ENCODE peak calls at places on chromosomes 5 and 9, in eight cellular contexts. J is OCI-LY7, G is coronary artery, L is PC-3, Z is psoas muscle, X is endodermal cell, N is HL-60, H is epithelial cell of esophagus. P is an unnamed sample.

GRCh38 chr5:144189800-144190429 is 19.2 kb downstream of the KCTD16 start:
- DNase-seq in J (no peak), Z (no peak), H (peak; percentile 88), L (peak; percentile 57), G (no peak), X (no peak), N (peak; percentile 92), P (peak; percentile 75)

GRCh38 chr5:141811287-141812155 is 66.7 kb downstream of the PCDH1 start:
- DNase-seq in J (peak; percentile 49), X (peak; percentile 89), H (no peak), Z (no peak), L (no peak), G (no peak), N (no peak), P (no peak)

GRCh38 chr9:98899399-98900056 is 44.2 kb upstream of the COL15A1 start:
- DNase-seq in Z (no peak), J (no peak), L (peak; percentile 68), N (peak; percentile 59), G (no peak), H (peak; percentile 47), X (no peak), P (peak; percentile 79)

GRCh38 chr9:36941441-36941840 is 92.6 kb downstream of the PAX5 start:
- DNase-seq in X (peak; percentile 29), H (no peak), Z (no peak), G (no peak), L (no peak), J (no peak), N (no peak), P (no peak)

GRCh38 chr5:142977363-142978051 is 207.3 kb downstream of the ARHGAP26 start:
- DNase-seq in N (peak; percentile 87), G (no peak), Z (no peak), J (no peak), L (peak; percentile 71), H (peak; percentile 88), X (peak; percentile 37), P (peak; percentile 90)

GRCh38 chr9:111399772-111400563 is 69.9 kb upstream of the OR2K2 start:
- DNase-seq in X (peak; percentile 80), H (peak; percentile 79), N (peak; percentile 22), L (peak; percentile 69), J (peak; percentile 24), Z (no peak), G (no peak), P (peak; percentile 6)

GRCh38 chr5:81232449-81233079 is 558 bp upstream of the CKMT2 start:
- DNase-seq in Z (peak; percentile 84), H (no peak), L (no peak), N (no peak), X (no peak), J (no peak), G (peak; percentile 90), P (peak; percentile 55)

GRCh38 chr9:114836769-114837168 is 30.9 kb upstream of the TNFSF15 start:
- DNase-seq in X (no peak), N (no peak), H (peak; percentile 19), G (no peak), J (no peak), Z (no peak), L (peak; percentile 17), P (no peak)

GRCh38 chr5:107524111-107524510 is 146.6 kb downstream of the EFNA5 start:
- DNase-seq in X (no peak), J (no peak), L (peak; percentile 64), H (peak; percentile 63), Z (no peak), G (no peak), N (no peak), P (no peak)

GRCh38 chr9:131727795-131728545 is 11.9 kb downstream of the RAPGEF1 start:
- DNase-seq in Z (no peak), H (peak; percentile 84), N (no peak), X (no peak), J (peak; percentile 52), L (no peak), G (no peak), P (no peak)

GRCh38 chr9:77291714-77292113 is 114.4 kb downstream of the VPS13A start:
- DNase-seq in G (no peak), L (peak; percentile 51), X (peak; percentile 77), Z (no peak), N (peak; percentile 21), J (peak; percentile 2), H (peak; percentile 54), P (no peak)
- TF ChIP-seq CTCF in G (no peak), L (peak; percentile 66), X (peak; percentile 83), Z (no peak), N (no peak), J (peak; percentile 43), H (peak; percentile 79), P (peak; percentile 52)

GRCh38 chr9:75612205-75612604 is 278.3 kb upstream of the PCSK5 start:
- DNase-seq in Z (no peak), G (no peak), L (no peak), J (no peak), H (no peak), N (no peak), X (no peak), P (no peak)
- H3K4me3 ChIP-seq in Z (no peak overlapping the region), G (no peak overlapping the region), L (no peak overlapping the region), J (peak overlapping the region; percentile 27), H (no peak overlapping the region), N (no peak overlapping the region), X (no peak overlapping the region), P (no peak overlapping the region)

DNA sequence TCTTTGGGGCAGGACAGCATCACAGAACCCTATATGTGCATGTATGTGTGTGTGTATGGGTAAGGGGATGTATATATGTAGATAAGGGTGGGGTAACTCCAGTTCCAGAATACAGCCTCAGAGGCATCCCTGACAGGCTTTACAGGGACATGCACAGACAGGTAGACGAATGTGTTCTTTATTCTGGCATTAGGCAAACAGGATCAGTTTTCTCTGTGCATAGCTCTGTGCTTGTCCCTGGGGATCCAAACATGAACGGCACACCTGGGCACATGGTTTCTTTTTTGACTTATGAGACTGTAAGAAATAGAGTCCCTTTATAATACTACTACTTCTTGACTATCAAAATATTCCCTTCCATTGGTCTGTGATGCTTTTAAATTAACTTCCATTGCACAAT is 120.6 kb downstream of the TRIO start:
- DNase-seq in X (no peak), N (no peak), J (peak; percentile 63), G (no peak), Z (no peak), L (no peak), H (peak; percentile 87), P (no peak)
- TF ChIP-seq CTCF in X (no peak), N (no peak), J (no peak), G (no peak), Z (no peak), L (no peak), H (no peak), P (no peak)

DNA sequence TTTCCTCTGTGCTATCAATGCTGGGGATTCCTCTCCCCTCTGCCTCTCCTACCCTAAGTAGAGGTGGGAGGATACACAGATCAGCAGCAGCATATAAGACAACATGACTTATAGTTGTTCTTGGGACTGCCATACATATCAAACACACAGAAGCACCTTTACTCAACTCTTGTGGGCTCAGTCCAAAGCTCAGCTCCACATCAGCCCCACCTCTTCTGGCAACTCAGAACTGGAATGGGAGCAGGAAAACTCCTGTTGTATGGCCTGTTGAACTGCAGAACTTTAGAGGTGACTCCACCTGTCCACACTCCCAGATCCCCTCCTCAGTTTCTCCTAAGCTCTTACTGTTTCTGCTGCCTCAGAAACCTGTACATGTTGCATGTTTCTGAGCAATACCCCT is 127.8 kb downstream of the SV2C start:
- DNase-seq in X (no peak), N (no peak), L (no peak), G (no peak), Z (no peak), J (no peak), H (no peak), P (no peak)
- H3K4me3 ChIP-seq in X (no peak overlapping the region), N (no peak overlapping the region), L (no peak overlapping the region), G (no peak overlapping the region), Z (no peak overlapping the region), J (no peak overlapping the region), H (no peak overlapping the region), P (no peak overlapping the region)

DNA sequence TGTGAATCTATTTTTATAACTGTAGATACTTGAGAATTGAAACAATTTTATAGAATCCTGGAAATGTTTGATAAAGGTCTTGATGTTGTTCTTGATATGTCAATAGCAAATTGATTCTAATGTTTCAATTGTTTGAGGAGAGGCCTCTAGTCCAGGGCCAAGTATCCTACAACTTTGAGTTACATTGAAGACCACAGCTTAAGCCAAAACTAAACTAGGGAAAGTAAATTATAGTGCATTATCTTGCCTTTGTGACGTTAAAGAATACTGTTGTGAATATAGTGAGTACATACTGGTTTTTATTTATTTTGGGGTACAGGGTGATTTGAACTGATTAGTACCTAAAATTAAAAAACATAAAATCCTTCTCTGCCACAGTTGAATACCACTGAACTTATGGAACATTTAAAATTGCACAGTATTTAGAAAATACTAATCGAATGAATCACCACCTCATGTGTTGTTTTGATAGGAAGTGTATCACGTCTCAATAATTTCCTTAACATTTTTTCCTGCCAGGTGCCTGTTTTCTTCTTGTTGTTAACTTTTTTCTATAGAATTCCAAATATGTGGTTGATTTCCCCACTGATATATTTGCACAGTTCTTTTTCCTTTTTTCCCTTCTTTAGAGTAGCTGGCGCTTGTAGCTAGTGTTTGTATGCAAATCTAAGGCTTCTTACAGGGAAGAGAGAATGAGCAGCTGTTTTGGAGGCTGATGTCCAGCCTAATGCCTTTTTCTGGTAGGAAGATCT is 12.5 kb downstream of the ARHGEF28 start:
- DNase-seq in J (no peak), L (peak; percentile 85), Z (no peak), N (no peak), G (no peak), H (peak; percentile 71), X (no peak), P (peak; percentile 80)
- TF ChIP-seq CTCF in J (no peak), L (no peak), Z (no peak), N (no peak), G (no peak), H (no peak), X (no peak), P (no peak)

GRCh38 chr5:119339965-119340364 is 15.9 kb upstream of the TNFAIP8 start:
- DNase-seq in N (no peak), L (no peak), G (no peak), J (peak; percentile 63), X (no peak), H (no peak), Z (no peak), P (no peak)
- H3K4me3 ChIP-seq in N (peak overlapping the region; percentile 7), L (no peak overlapping the region), G (no peak overlapping the region), J (peak overlapping the region; percentile 70), X (no peak overlapping the region), H (no peak overlapping the region), Z (no peak overlapping the region), P (no peak overlapping the region)

GRCh38 chr5:6861667-6862066 is 148.4 kb downstream of the TENT4A start:
- DNase-seq in X (no peak), N (no peak), G (peak; percentile 31), J (no peak), L (no peak), H (no peak), Z (peak; percentile 39), P (no peak)
- TF ChIP-seq CTCF in X (no peak), N (no peak), G (no peak), J (no peak), L (no peak), H (no peak), Z (no peak), P (no peak)